ENCODE peak calls at places on chromosomes 4 and X, in eight cellular contexts. B, R, X, Q, H, I, G and Z are unnamed samples.

GRCh38 chr4:105092356-105092755 is 54.3 kb upstream of the TET2 start:
- DNase-seq in X (peak), B (peak), I (no peak), R (no peak), G (peak), Q (no peak), H (no peak), Z (no peak)

GRCh38 chr4:83362492-83363329 is 28.1 kb upstream of the HPSE start:
- DNase-seq in H (no peak), G (peak), X (no peak), B (peak), Q (no peak), I (no peak), R (no peak), Z (peak)

GRCh38 chr4:6892190-6892908 is 17.3 kb upstream of the TBC1D14 start:
- DNase-seq in G (peak), H (peak), R (no peak), I (peak), X (no peak), B (peak), Q (peak), Z (no peak)

GRCh38 chr4:20925176-20925575 is 224.9 kb downstream of the PACRGL start:
- DNase-seq in G (no peak), B (no peak), X (no peak), I (no peak), H (no peak), Q (no peak), R (no peak), Z (no peak)

GRCh38 chrX:36357855-36358254 is 438.3 kb downstream of the CFAP47 start:
- DNase-seq in Q (no peak), I (no peak), G (no peak), B (no peak), R (no peak), H (no peak), X (no peak), Z (no peak)

GRCh38 chrX:107480272-107480671 is 30.8 kb downstream of the FRMPD3 start:
- DNase-seq in I (no peak), Q (no peak), G (no peak), H (no peak), R (no peak), B (no peak), X (no peak), Z (no peak)

GRCh38 chrX:123859409-123859827 is 435 bp upstream of the XIAP start:
- DNase-seq in I (no peak), Q (no peak), H (no peak), B (no peak), R (peak), G (no peak), X (no peak), Z (peak)

GRCh38 chr4:7974425-7974824 is 34.8 kb upstream of the AFAP1 start:
- DNase-seq in I (no peak), R (no peak), H (peak), X (no peak), B (no peak), Q (no peak), G (no peak), Z (no peak)

GRCh38 chr4:64584981-64585557 is 175.8 kb upstream of the TECRL start:
- DNase-seq in X (no peak), H (no peak), I (peak), B (peak), Q (peak), G (peak), R (no peak), Z (no peak)

GRCh38 chr4:13092702-13093101 is 391.4 kb downstream of the RAB28 start:
- DNase-seq in X (no peak), I (no peak), B (no peak), G (no peak), H (no peak), R (no peak), Q (no peak), Z (no peak)

GRCh38 chr4:2829321-2829932 is 14.2 kb upstream of the ADD1 start:
- DNase-seq in R (no peak), Q (no peak), I (peak), G (no peak), H (peak), X (no peak), B (no peak), Z (no peak)

GRCh38 chr4:13815231-13815630 is 187.7 kb upstream of the BOD1L1 start:
- DNase-seq in G (no peak), B (no peak), R (no peak), I (no peak), H (no peak), X (no peak), Q (no peak), Z (no peak)

GRCh38 chr4:7417639-7418038 is 17.1 kb downstream of the PSAPL1 start:
- DNase-seq in G (no peak), X (no peak), B (no peak), Q (no peak), H (peak), I (no peak), R (no peak), Z (no peak)

GRCh38 chrX:99752776-99753175 is 657.3 kb downstream of the PCDH19 start:
- DNase-seq in R (no peak), X (no peak), B (no peak), G (no peak), I (no peak), H (no peak), Q (no peak), Z (no peak)

GRCh38 chr4:27278615-27279014 is 418.0 kb downstream of the STIM2 start:
- DNase-seq in X (no peak), G (peak), H (no peak), Q (no peak), I (peak), B (peak), R (no peak), Z (no peak)

GRCh38 chr4:5504486-5504885 is 203.9 kb downstream of the EVC2 start:
- DNase-seq in G (no peak), R (no peak), B (no peak), I (no peak), X (no peak), H (no peak), Q (no peak), Z (no peak)

GRCh38 chr4:126938023-126938422 is 694.7 kb upstream of the INTU start:
- DNase-seq in H (no peak), I (no peak), Q (no peak), R (no peak), X (no peak), G (peak), B (peak), Z (no peak)

GRCh38 chr4:150976478-150977118 is 38.5 kb downstream of the LRBA start:
- DNase-seq in X (no peak), G (no peak), Q (no peak), R (no peak), I (no peak), B (no peak), H (no peak), Z (no peak)

GRCh38 chr4:41611881-41612871 is 74.2 kb downstream of the LIMCH1 start:
- DNase-seq in I (peak), Q (no peak), X (no peak), G (peak), R (peak), H (peak), B (peak), Z (peak)

GRCh38 chr4:40957281-40957680 is 207.5 kb downstream of the NSUN7 start:
- DNase-seq in G (no peak), X (no peak), B (peak), R (no peak), I (no peak), H (no peak), Q (no peak), Z (no peak)

GRCh38 chrX:131827935-131828334 is 195.2 kb upstream of the STK26 start:
- DNase-seq in H (no peak), R (peak), Q (peak), I (peak), G (peak), X (no peak), B (no peak), Z (no peak)

GRCh38 chr4:52588771-52589591 is 70.1 kb downstream of the USP46 start:
- DNase-seq in Q (peak), R (no peak), G (peak), I (no peak), H (peak), B (peak), X (peak), Z (no peak)

GRCh38 chr4:165016971-165017370 is 14.8 kb upstream of the TRIM60 start:
- DNase-seq in R (no peak), Q (no peak), B (peak), X (no peak), I (peak), H (no peak), G (peak), Z (no peak)

GRCh38 chr4:173057442-173057841 is 111.2 kb upstream of the GALNT7 start:
- DNase-seq in I (no peak), X (no peak), R (no peak), G (no peak), B (peak), H (no peak), Q (no peak), Z (peak)

GRCh38 chr4:127632420-127633403 is at the start of gene INTU:
- DNase-seq in X (peak), R (peak), H (peak), I (peak), B (peak), G (peak), Q (peak), Z (peak)

GRCh38 chr4:97159625-97160024 is 983.7 kb downstream of the STPG2 start:
- DNase-seq in X (no peak), G (no peak), B (no peak), I (no peak), Q (no peak), R (no peak), H (no peak), Z (no peak)

GRCh38 chrX:149939271-149940014 is 1.2 kb upstream of the EOLA2 start:
- DNase-seq in X (peak), R (peak), G (peak), I (peak), B (peak), Q (peak), H (peak), Z (peak)

GRCh38 chrX:74349387-74349786 is 45.4 kb downstream of the ZCCHC13 start:
- DNase-seq in G (peak), B (peak), X (peak), H (no peak), I (no peak), Q (no peak), R (no peak), Z (no peak)

GRCh38 chrX:134604701-134605271 is 53.5 kb downstream of the PLAC1 start:
- DNase-seq in H (no peak), B (peak), Q (no peak), I (no peak), R (no peak), X (no peak), G (peak), Z (no peak)

GRCh38 chrX:2401201-2401589 is 99.6 kb downstream of the DHRSX start:
- DNase-seq in X (no peak), B (peak), Q (no peak), R (no peak), H (no peak), I (no peak), G (peak), Z (no peak)

GRCh38 chr4:10160280-10160856 is 43.8 kb upstream of the WDR1 start:
- DNase-seq in G (peak), R (no peak), I (no peak), Q (peak), H (no peak), B (peak), X (no peak), Z (peak)

GRCh38 chr4:110049951-110050925 is 137.6 kb downstream of the EGF start:
- DNase-seq in X (no peak), G (peak), R (no peak), Q (peak), H (no peak), B (peak), I (peak), Z (peak)

GRCh38 chr4:120720354-120720753 is 202.2 kb downstream of the PRDM5 start:
- DNase-seq in I (no peak), G (no peak), X (no peak), H (no peak), Q (no peak), B (no peak), R (no peak), Z (no peak)